ENCODE peak calls at places on chromosomes 4 and X, in four cellular contexts. One of them, this sample, is unnamed.

GRCh38 chr4:86091201-86091600 is 268.7 kb downstream of the MAPK10 start:
- DNase-seq in mammary epithelial cell: no peak
- DNase-seq in left ventricle myocardium inferior: no peak
- DNase-seq in M059J: no peak
- DNase-seq in this sample: no peak

GRCh38 chrX:100648601-100649417 is 4.8 kb downstream of the SRPX2 start:
- DNase-seq in mammary epithelial cell: no peak
- DNase-seq in left ventricle myocardium inferior: peak
- DNase-seq in M059J: peak
- DNase-seq in this sample: no peak

GRCh38 chrX:102720237-102721168 is at the start of gene GPRASP3:
- DNase-seq in mammary epithelial cell: peak
- DNase-seq in left ventricle myocardium inferior: peak
- DNase-seq in M059J: peak
- DNase-seq in this sample: no peak

GRCh38 chr4:120156115-120156718 is 89.6 kb upstream of the MAD2L1 start:
- DNase-seq in mammary epithelial cell: peak
- DNase-seq in left ventricle myocardium inferior: no peak
- DNase-seq in M059J: peak
- DNase-seq in this sample: peak

GRCh38 chr4:185542626-185543336 is 7.5 kb upstream of the PDLIM3 start:
- DNase-seq in mammary epithelial cell: no peak
- DNase-seq in left ventricle myocardium inferior: peak
- DNase-seq in M059J: no peak
- DNase-seq in this sample: no peak

GRCh38 chr4:168797176-168797575 is 212.9 kb downstream of the CBR4 start:
- DNase-seq in mammary epithelial cell: peak
- DNase-seq in left ventricle myocardium inferior: no peak
- DNase-seq in M059J: peak
- DNase-seq in this sample: no peak

GRCh38 chrX:23127586-23127985 is 127.8 kb downstream of the DDX53 start:
- DNase-seq in mammary epithelial cell: no peak
- DNase-seq in left ventricle myocardium inferior: no peak
- DNase-seq in M059J: no peak
- DNase-seq in this sample: no peak

GRCh38 chr4:30443289-30443688 is 276.9 kb upstream of the PCDH7 start:
- DNase-seq in mammary epithelial cell: no peak
- DNase-seq in left ventricle myocardium inferior: no peak
- DNase-seq in M059J: no peak
- DNase-seq in this sample: no peak

GRCh38 chr4:15654556-15655222 is 468 bp downstream of the FBXL5 start:
- DNase-seq in mammary epithelial cell: peak
- DNase-seq in left ventricle myocardium inferior: peak
- DNase-seq in M059J: peak
- DNase-seq in this sample: peak

GRCh38 chr4:3256230-3257124 is 7.5 kb downstream of the MSANTD1 start:
- DNase-seq in mammary epithelial cell: no peak
- DNase-seq in left ventricle myocardium inferior: no peak
- DNase-seq in M059J: no peak
- DNase-seq in this sample: no peak

GRCh38 chr4:183175631-183176232 is 76.7 kb downstream of the WWC2 start:
- DNase-seq in mammary epithelial cell: no peak
- DNase-seq in left ventricle myocardium inferior: no peak
- DNase-seq in M059J: peak
- DNase-seq in this sample: no peak

GRCh38 chrX:42107495-42108139 is 184.3 kb upstream of the CASK start:
- DNase-seq in mammary epithelial cell: no peak
- DNase-seq in left ventricle myocardium inferior: no peak
- DNase-seq in M059J: no peak
- DNase-seq in this sample: no peak

GRCh38 chr4:109872950-109873656 is 25.2 kb downstream of the LRIT3 start:
- DNase-seq in mammary epithelial cell: no peak
- DNase-seq in left ventricle myocardium inferior: no peak
- DNase-seq in M059J: no peak
- DNase-seq in this sample: no peak

GRCh38 chrX:71930298-71930697 is 19.7 kb downstream of the NHSL2 start:
- DNase-seq in mammary epithelial cell: no peak
- DNase-seq in left ventricle myocardium inferior: no peak
- DNase-seq in M059J: no peak
- DNase-seq in this sample: no peak

GRCh38 chr4:48668254-48669017 is 111.6 kb downstream of the FRYL start:
- DNase-seq in mammary epithelial cell: peak
- DNase-seq in left ventricle myocardium inferior: no peak
- DNase-seq in M059J: no peak
- DNase-seq in this sample: peak

GRCh38 chr4:165873298-165874071 is 448 bp downstream of the TLL1 start:
- DNase-seq in mammary epithelial cell: peak
- DNase-seq in left ventricle myocardium inferior: peak
- DNase-seq in M059J: peak
- DNase-seq in this sample: peak

GRCh38 chr4:64200001-64200555 is 209.2 kb downstream of the TECRL start:
- DNase-seq in mammary epithelial cell: no peak
- DNase-seq in left ventricle myocardium inferior: no peak
- DNase-seq in M059J: no peak
- DNase-seq in this sample: peak

This sample was measured in KBM-7.